ENCODE peak calls at places on chromosome 5, in seven cellular contexts. G is prostate gland, O is foreskin keratinocyte, Q is brain microvascular endothelial cell, T is RWPE1, N is heart right ventricle, I is lung. R is an unnamed sample.

GRCh38 chr5:54217826-54218503 is 92.4 kb downstream of the ARL15 start:
- DNase-seq in I (no peak), N (peak; percentile 57), T (peak; percentile 72), Q (peak; percentile 65), G (peak; percentile 42), O (no peak), R (no peak)

GRCh38 chr5:65508978-65509377 is 27.3 kb upstream of the ADAMTS6 start:
- DNase-seq in G (no peak), N (no peak), I (no peak), T (no peak), O (no peak), Q (no peak), R (no peak)

GRCh38 chr5:149317281-149318048 is 27.8 kb upstream of the GRPEL2 start:
- DNase-seq in N (no peak), Q (peak; percentile 28), G (no peak), O (no peak), T (peak; percentile 75), I (no peak), R (peak; percentile 95)

GRCh38 chr5:100872409-100873190 is 30.5 kb downstream of the ST8SIA4 start:
- DNase-seq in O (no peak), I (no peak), N (no peak), T (no peak), Q (no peak), G (no peak), R (no peak)

GRCh38 chr5:14489643-14490042 is 91.9 kb upstream of the OTULINL start:
- DNase-seq in O (no peak), N (no peak), T (no peak), I (no peak), Q (no peak), G (peak; percentile 54), R (no peak)

GRCh38 chr5:73895471-73895870 is 269.5 kb downstream of the ARHGEF28 start:
- DNase-seq in O (no peak), G (no peak), I (no peak), N (no peak), Q (no peak), T (no peak), R (no peak)

GRCh38 chr5:168991311-168991710 is 309.6 kb downstream of the SLIT3 start:
- DNase-seq in T (no peak), Q (no peak), O (no peak), N (no peak), I (no peak), G (no peak), R (no peak)

GRCh38 chr5:172437445-172438303 is 16.7 kb downstream of the SH3PXD2B start:
- DNase-seq in G (no peak), Q (peak; percentile 93), N (peak; percentile 89), T (peak; percentile 83), O (peak; percentile 64), I (peak; percentile 75), R (peak; percentile 93)

GRCh38 chr5:132774406-132774805 is 2.6 kb downstream of the SEPTIN8 start:
- DNase-seq in N (no peak), T (no peak), G (no peak), O (no peak), I (no peak), Q (no peak), R (no peak)

GRCh38 chr5:1540166-1540565 is 16.4 kb upstream of the LPCAT1 start:
- DNase-seq in N (no peak), I (peak; percentile 32), Q (no peak), O (no peak), G (no peak), T (no peak), R (no peak)

GRCh38 chr5:125298711-125299379 is 552.4 kb upstream of the ZNF608 start:
- DNase-seq in Q (no peak), O (no peak), G (no peak), N (no peak), I (no peak), T (no peak), R (no peak)

GRCh38 chr5:123367739-123368138 is 55.5 kb downstream of the CEP120 start:
- DNase-seq in G (no peak), Q (no peak), O (no peak), N (no peak), T (peak; percentile 3), I (no peak), R (no peak)

GRCh38 chr5:172076783-172077244 is 70.4 kb upstream of the FBXW11 start:
- DNase-seq in T (no peak), N (no peak), O (no peak), I (no peak), G (no peak), Q (peak; percentile 62), R (peak; percentile 39)

GRCh38 chr5:153159611-153160010 is 330.9 kb upstream of the GRIA1 start:
- DNase-seq in G (no peak), I (no peak), O (peak; percentile 70), T (peak; percentile 42), Q (peak; percentile 24), N (no peak), R (peak; percentile 54)

GRCh38 chr5:157926953-157927352 is 68.0 kb upstream of the CLINT1 start:
- DNase-seq in T (no peak), G (no peak), Q (no peak), O (no peak), I (no peak), N (no peak), R (peak; percentile 26)

GRCh38 chr5:38190111-38190510 is 68.2 kb upstream of the EGFLAM start:
- DNase-seq in I (no peak), O (no peak), T (no peak), G (no peak), N (no peak), Q (no peak), R (no peak)

GRCh38 chr5:180159756-180160155 is 49.3 kb downstream of the RASGEF1C start:
- DNase-seq in Q (no peak), N (no peak), I (no peak), T (no peak), G (no peak), O (no peak), R (peak; percentile 25)

GRCh38 chr5:58459860-58460726 is at the start of gene PLK2:
- DNase-seq in T (peak; percentile 93), I (peak; percentile 93), Q (peak; percentile 89), G (peak; percentile 95), N (peak; percentile 95), O (peak; percentile 73), R (peak; percentile 95)
- TF ChIP-seq CTCF in T (no peak), I (peak; percentile 33), Q (peak; percentile 47), G (peak; percentile 62), N (peak; percentile 62), O (peak; percentile 42), R (no peak)

GRCh38 chr5:29990681-29991080 is 1202.8 kb upstream of the CDH6 start:
- DNase-seq in T (no peak), I (no peak), O (no peak), Q (no peak), N (no peak), G (no peak), R (no peak)

GRCh38 chr5:29993286-29993685 is 1200.2 kb upstream of the CDH6 start:
- DNase-seq in O (no peak), G (no peak), T (no peak), I (no peak), Q (no peak), N (no peak), R (no peak)

GRCh38 chr5:29992248-29992647 is 1201.2 kb upstream of the CDH6 start:
- DNase-seq in N (no peak), O (no peak), Q (no peak), I (no peak), T (no peak), G (no peak), R (no peak)

GRCh38 chr5:29995154-29995553 is 1198.3 kb upstream of the CDH6 start:
- DNase-seq in T (no peak), G (no peak), O (no peak), I (no peak), N (no peak), Q (no peak), R (no peak)

DNA sequence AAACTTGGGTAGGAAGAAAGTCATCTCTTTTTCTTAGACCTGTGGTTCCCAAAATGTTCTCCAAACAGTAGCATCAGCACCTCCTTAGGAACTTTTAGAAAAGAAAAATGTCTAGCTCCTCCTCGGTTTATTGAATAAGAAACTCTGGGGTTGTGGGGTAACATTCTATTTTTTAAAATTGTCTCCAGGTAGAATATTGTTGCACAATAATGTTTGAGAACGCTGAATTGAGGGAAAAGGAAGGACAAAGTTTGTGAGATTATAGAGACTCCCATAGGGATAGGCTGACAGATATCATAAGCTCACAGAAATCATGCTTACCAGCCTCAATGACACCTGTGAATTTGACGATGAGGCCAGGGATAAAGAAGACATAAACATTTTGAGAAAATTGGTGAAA is 1199.0 kb upstream of the CDH6 start:
- DNase-seq in T (no peak), I (no peak), G (no peak), Q (no peak), O (no peak), N (no peak), R (no peak)
- TF ChIP-seq CTCF in T (no peak), I (no peak), G (no peak), Q (no peak), O (no peak), N (no peak), R (no peak)

DNA sequence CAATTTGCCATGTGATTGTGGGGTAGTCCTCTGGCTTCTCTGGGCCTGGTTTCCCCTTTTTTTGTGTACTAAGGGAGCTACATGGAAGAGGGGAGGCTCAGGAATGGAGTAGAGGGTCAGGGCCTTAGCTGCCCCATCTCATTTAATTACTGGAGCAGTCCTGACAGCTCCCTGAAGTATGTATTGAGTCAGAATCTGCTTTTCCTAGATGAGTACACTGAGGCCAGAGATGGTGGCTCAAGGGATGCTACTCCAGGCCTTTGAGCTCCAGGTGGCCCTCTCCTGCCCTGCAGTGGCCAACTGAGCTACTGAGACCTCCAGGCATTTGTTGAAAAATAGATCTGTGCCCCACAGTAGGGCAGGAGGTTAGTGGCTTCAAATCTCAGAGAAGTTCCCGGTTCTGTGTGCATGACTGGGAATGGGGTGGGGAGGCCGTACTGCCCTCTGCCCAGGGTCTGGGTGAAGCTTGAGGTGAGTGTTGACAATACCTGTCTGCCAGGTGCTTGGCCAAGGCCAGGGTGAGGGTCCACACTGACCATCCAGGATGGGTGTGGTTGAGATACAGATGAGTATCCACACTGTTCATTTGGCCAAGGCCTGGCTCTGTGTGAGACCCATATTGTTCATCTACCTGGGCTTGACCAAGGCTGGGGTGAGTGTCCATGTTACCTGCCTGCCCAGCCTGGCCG is 45.7 kb downstream of the CXXC5 start:
- DNase-seq in I (no peak), O (no peak), T (no peak), G (no peak), Q (no peak), N (no peak), R (no peak)
- TF ChIP-seq CTCF in I (no peak), O (no peak), T (no peak), G (no peak), Q (peak; percentile 8), N (no peak), R (no peak)

DNA sequence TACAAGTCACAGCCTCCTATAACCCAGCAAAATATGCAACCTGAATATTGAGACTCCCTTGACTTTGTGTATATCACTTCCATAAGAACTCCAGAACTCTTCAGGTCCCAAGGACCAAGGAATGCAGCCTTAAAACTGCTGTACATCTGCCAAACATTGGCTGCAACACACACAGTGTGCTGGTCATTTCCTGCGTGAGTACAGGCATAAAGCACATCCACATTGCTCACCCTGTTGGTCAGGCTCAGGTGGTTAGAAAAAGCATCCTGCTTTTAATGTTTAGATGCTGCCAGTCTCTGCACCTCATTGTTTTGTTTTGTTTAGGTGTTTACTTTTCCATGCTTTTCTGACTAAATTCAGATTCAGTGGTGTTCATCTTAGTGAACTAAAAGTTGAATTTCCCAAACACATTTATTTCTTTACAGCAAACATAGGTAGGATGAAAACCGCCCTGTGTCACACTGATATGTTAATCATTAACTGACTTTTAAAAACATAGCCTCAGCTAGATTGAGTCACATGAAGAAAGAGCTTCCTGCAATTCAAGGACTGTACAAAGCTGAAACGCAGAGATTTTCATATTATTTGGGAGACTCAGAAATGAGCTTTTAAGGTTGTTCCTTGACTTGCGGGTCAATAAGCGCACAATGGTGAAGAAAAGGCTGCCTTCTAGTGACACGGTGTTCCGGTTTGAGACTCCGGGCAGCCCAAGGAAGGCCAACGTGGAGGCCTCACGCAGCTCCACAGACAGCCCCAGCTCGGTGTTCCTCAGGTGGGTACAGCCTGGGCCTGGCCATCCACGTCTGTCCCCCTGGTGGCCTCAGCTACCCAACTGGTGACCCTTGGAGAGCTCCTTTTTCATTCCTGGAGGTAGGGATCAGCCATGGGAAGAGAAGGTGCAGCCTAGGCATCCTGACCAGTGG is 52.2 kb upstream of the GRAMD2B start:
- DNase-seq in N (no peak), T (peak; percentile 44), I (no peak), O (no peak), Q (no peak), G (no peak), R (peak; percentile 36)
- TF ChIP-seq CTCF in N (no peak), T (no peak), I (no peak), O (peak; percentile 10), Q (peak; percentile 8), G (no peak), R (no peak)